ENCODE peak calls at places on chromosomes 6 and 20, in seven cellular contexts. One of them, this sample, is unnamed.

GRCh38 chr6:22904413-22904812 is 335.0 kb downstream of the HDGFL1 start:
- DNase-seq in activated naive CD8-positive, alpha-beta T cell treated with anti-CD3 and anti-CD28 coated beads, Interleukin-2, amount 50 U/mL, for 24 hours: no peak
- DNase-seq in NCI-H1092: no peak
- DNase-seq in HS-27A: no peak
- DNase-seq in COR-L47: no peak
- DNase-seq in esophagus squamous epithelium: no peak
- DNase-seq in naive thymus-derived CD8-positive, alpha-beta T cell: no peak
- DNase-seq in this sample: no peak

GRCh38 chr6:40958740-40959139 is 80.3 kb downstream of the UNC5CL start:
- DNase-seq in NCI-H1092: no peak
- DNase-seq in COR-L47: no peak
- DNase-seq in naive thymus-derived CD8-positive, alpha-beta T cell: no peak
- DNase-seq in esophagus squamous epithelium: no peak
- DNase-seq in activated naive CD8-positive, alpha-beta T cell treated with anti-CD3 and anti-CD28 coated beads, Interleukin-2, amount 50 U/mL, for 24 hours: no peak
- DNase-seq in HS-27A: no peak
- DNase-seq in this sample: no peak

GRCh38 chr20:13260620-13261279 is 39.7 kb downstream of the ISM1 start:
- DNase-seq in activated naive CD8-positive, alpha-beta T cell treated with anti-CD3 and anti-CD28 coated beads, Interleukin-2, amount 50 U/mL, for 24 hours: no peak
- DNase-seq in HS-27A: no peak
- DNase-seq in COR-L47: no peak
- DNase-seq in esophagus squamous epithelium: no peak
- DNase-seq in naive thymus-derived CD8-positive, alpha-beta T cell: no peak
- DNase-seq in NCI-H1092: no peak
- DNase-seq in this sample: no peak

GRCh38 chr6:159002432-159003160 is 2.6 kb upstream of the RSPH3 start:
- DNase-seq in NCI-H1092: no peak
- DNase-seq in COR-L47: no peak
- DNase-seq in HS-27A: peak; percentile 56
- DNase-seq in esophagus squamous epithelium: no peak
- DNase-seq in activated naive CD8-positive, alpha-beta T cell treated with anti-CD3 and anti-CD28 coated beads, Interleukin-2, amount 50 U/mL, for 24 hours: no peak
- DNase-seq in naive thymus-derived CD8-positive, alpha-beta T cell: no peak
- DNase-seq in this sample: no peak

GRCh38 chr6:129882510-129883023 is 21.5 kb upstream of the TMEM244 start:
- DNase-seq in COR-L47: no peak
- DNase-seq in naive thymus-derived CD8-positive, alpha-beta T cell: no peak
- DNase-seq in esophagus squamous epithelium: no peak
- DNase-seq in NCI-H1092: no peak
- DNase-seq in activated naive CD8-positive, alpha-beta T cell treated with anti-CD3 and anti-CD28 coated beads, Interleukin-2, amount 50 U/mL, for 24 hours: no peak
- DNase-seq in HS-27A: no peak
- DNase-seq in this sample: no peak

GRCh38 chr6:45472383-45472782 is 94.6 kb upstream of the SUPT3H start:
- DNase-seq in naive thymus-derived CD8-positive, alpha-beta T cell: no peak
- DNase-seq in esophagus squamous epithelium: no peak
- DNase-seq in COR-L47: no peak
- DNase-seq in NCI-H1092: no peak
- DNase-seq in HS-27A: no peak
- DNase-seq in activated naive CD8-positive, alpha-beta T cell treated with anti-CD3 and anti-CD28 coated beads, Interleukin-2, amount 50 U/mL, for 24 hours: no peak
- DNase-seq in this sample: no peak

GRCh38 chr20:47262008-47262364 is 94.5 kb downstream of the ZMYND8 start:
- DNase-seq in HS-27A: no peak
- DNase-seq in esophagus squamous epithelium: no peak
- DNase-seq in naive thymus-derived CD8-positive, alpha-beta T cell: no peak
- DNase-seq in COR-L47: no peak
- DNase-seq in NCI-H1092: no peak
- DNase-seq in activated naive CD8-positive, alpha-beta T cell treated with anti-CD3 and anti-CD28 coated beads, Interleukin-2, amount 50 U/mL, for 24 hours: no peak
- DNase-seq in this sample: no peak

GRCh38 chr6:112308476-112308875 is 38.7 kb upstream of the RFPL4B start:
- DNase-seq in HS-27A: no peak
- DNase-seq in esophagus squamous epithelium: no peak
- DNase-seq in NCI-H1092: no peak
- DNase-seq in naive thymus-derived CD8-positive, alpha-beta T cell: no peak
- DNase-seq in COR-L47: no peak
- DNase-seq in activated naive CD8-positive, alpha-beta T cell treated with anti-CD3 and anti-CD28 coated beads, Interleukin-2, amount 50 U/mL, for 24 hours: no peak
- DNase-seq in this sample: no peak

GRCh38 chr20:32966881-32967781 is 37.1 kb downstream of the SUN5 start:
- DNase-seq in COR-L47: no peak
- DNase-seq in HS-27A: no peak
- DNase-seq in NCI-H1092: no peak
- DNase-seq in esophagus squamous epithelium: no peak
- DNase-seq in naive thymus-derived CD8-positive, alpha-beta T cell: peak; percentile 69
- DNase-seq in activated naive CD8-positive, alpha-beta T cell treated with anti-CD3 and anti-CD28 coated beads, Interleukin-2, amount 50 U/mL, for 24 hours: peak; percentile 39
- DNase-seq in this sample: no peak

GRCh38 chr6:170098428-170099170 is 192.3 kb downstream of the DLL1 start:
- DNase-seq in COR-L47: no peak
- DNase-seq in naive thymus-derived CD8-positive, alpha-beta T cell: no peak
- DNase-seq in NCI-H1092: no peak
- DNase-seq in activated naive CD8-positive, alpha-beta T cell treated with anti-CD3 and anti-CD28 coated beads, Interleukin-2, amount 50 U/mL, for 24 hours: no peak
- DNase-seq in esophagus squamous epithelium: no peak
- DNase-seq in HS-27A: no peak
- DNase-seq in this sample: no peak

GRCh38 chr6:140636698-140637402 is 1262.4 kb upstream of the CITED2 start:
- DNase-seq in naive thymus-derived CD8-positive, alpha-beta T cell: no peak
- DNase-seq in activated naive CD8-positive, alpha-beta T cell treated with anti-CD3 and anti-CD28 coated beads, Interleukin-2, amount 50 U/mL, for 24 hours: no peak
- DNase-seq in COR-L47: no peak
- DNase-seq in NCI-H1092: no peak
- DNase-seq in HS-27A: no peak
- DNase-seq in esophagus squamous epithelium: no peak
- DNase-seq in this sample: no peak

GRCh38 chr6:25038992-25039391 is 103.2 kb upstream of the RIPOR2 start:
- DNase-seq in COR-L47: no peak
- DNase-seq in naive thymus-derived CD8-positive, alpha-beta T cell: no peak
- DNase-seq in activated naive CD8-positive, alpha-beta T cell treated with anti-CD3 and anti-CD28 coated beads, Interleukin-2, amount 50 U/mL, for 24 hours: no peak
- DNase-seq in esophagus squamous epithelium: no peak
- DNase-seq in NCI-H1092: no peak
- DNase-seq in HS-27A: no peak
- DNase-seq in this sample: no peak

GRCh38 chr6:46393940-46394337 is 97.3 kb downstream of the RCAN2 start:
- DNase-seq in activated naive CD8-positive, alpha-beta T cell treated with anti-CD3 and anti-CD28 coated beads, Interleukin-2, amount 50 U/mL, for 24 hours: no peak
- DNase-seq in esophagus squamous epithelium: no peak
- DNase-seq in COR-L47: no peak
- DNase-seq in NCI-H1092: no peak
- DNase-seq in naive thymus-derived CD8-positive, alpha-beta T cell: no peak
- DNase-seq in HS-27A: no peak
- DNase-seq in this sample: no peak

GRCh38 chr6:118509009-118509617 is 39.0 kb upstream of the PLN start:
- DNase-seq in NCI-H1092: peak; percentile 37
- DNase-seq in esophagus squamous epithelium: no peak
- DNase-seq in COR-L47: peak; percentile 44
- DNase-seq in naive thymus-derived CD8-positive, alpha-beta T cell: no peak
- DNase-seq in activated naive CD8-positive, alpha-beta T cell treated with anti-CD3 and anti-CD28 coated beads, Interleukin-2, amount 50 U/mL, for 24 hours: peak; percentile 11
- DNase-seq in HS-27A: peak; percentile 11
- DNase-seq in this sample: peak; percentile 20

GRCh38 chr6:116954938-116955337 is 77.9 kb downstream of the RFX6 start:
- DNase-seq in COR-L47: no peak
- DNase-seq in NCI-H1092: no peak
- DNase-seq in activated naive CD8-positive, alpha-beta T cell treated with anti-CD3 and anti-CD28 coated beads, Interleukin-2, amount 50 U/mL, for 24 hours: no peak
- DNase-seq in naive thymus-derived CD8-positive, alpha-beta T cell: no peak
- DNase-seq in esophagus squamous epithelium: no peak
- DNase-seq in HS-27A: no peak
- DNase-seq in this sample: no peak

GRCh38 chr6:6678811-6679210 is 90.3 kb downstream of the LY86 start:
- DNase-seq in activated naive CD8-positive, alpha-beta T cell treated with anti-CD3 and anti-CD28 coated beads, Interleukin-2, amount 50 U/mL, for 24 hours: no peak
- DNase-seq in COR-L47: peak; percentile 31
- DNase-seq in NCI-H1092: no peak
- DNase-seq in esophagus squamous epithelium: no peak
- DNase-seq in naive thymus-derived CD8-positive, alpha-beta T cell: no peak
- DNase-seq in HS-27A: no peak
- DNase-seq in this sample: no peak

GRCh38 chr6:43095939-43096338 is 19.8 kb downstream of the PTK7 start:
- DNase-seq in activated naive CD8-positive, alpha-beta T cell treated with anti-CD3 and anti-CD28 coated beads, Interleukin-2, amount 50 U/mL, for 24 hours: no peak
- DNase-seq in naive thymus-derived CD8-positive, alpha-beta T cell: no peak
- DNase-seq in COR-L47: no peak
- DNase-seq in esophagus squamous epithelium: no peak
- DNase-seq in HS-27A: no peak
- DNase-seq in NCI-H1092: no peak
- DNase-seq in this sample: no peak